ENCODE peak calls at places on chromosomes 11 and 22, in nine cellular contexts. N is activated effector memory CD4-positive, alpha-beta T cell treated with Interleukin-2 at 50 U/mL for 16 hours; Z is LoVo; Q is neural progenitor cell; W is lower leg skin; D is activated gamma-delta T cell treated with Interleukin-2 at 50 U/mL for 16 hours; U is COR-L47; H is brain microvascular endothelial cell; S is activated CD8-positive, alpha-beta memory T cell treated with anti-CD3 and anti-CD28 coated beads, Interleukin-2, amount 50 U/mL, for 48 hours. V is an unnamed sample.

GRCh38 chr11:83033972-83034672 is 37.6 kb downstream of the RAB30 start:
- DNase-seq in N (no peak), Z (peak), Q (peak), W (peak), D (no peak), U (no peak), H (no peak), S (no peak), V (no peak)

GRCh38 chr11:68142028-68142412 is 20.8 kb upstream of the CHKA start:
- DNase-seq in N (no peak), Z (no peak), Q (no peak), W (peak), D (no peak), U (no peak), H (no peak), S (peak), V (peak)

GRCh38 chr11:2760196-2760871 is 60.5 kb upstream of the KCNQ1OT1 start:
- DNase-seq in N (no peak), Z (no peak), Q (no peak), W (no peak), D (no peak), U (no peak), H (no peak), S (peak), V (no peak)

GRCh38 chr11:9906043-9906791 is 242.3 kb downstream of the SWAP70 start:
- DNase-seq in N (no peak), Z (peak), Q (peak), W (peak), D (no peak), U (no peak), H (peak), S (no peak), V (no peak)

GRCh38 chr11:75389276-75389605 is 10.1 kb upstream of the RPS3 start:
- DNase-seq in N (no peak), Z (no peak), Q (no peak), W (no peak), D (no peak), U (no peak), H (no peak), S (no peak), V (no peak)

GRCh38 chr11:68581901-68582300 is 102.4 kb upstream of the GAL start:
- DNase-seq in N (no peak), Z (no peak), Q (no peak), W (no peak), D (no peak), U (no peak), H (no peak), S (no peak), V (no peak)

GRCh38 chr11:70736937-70737640 is 338.8 kb downstream of the CTTN start:
- DNase-seq in N (no peak), Z (no peak), Q (no peak), W (no peak), D (no peak), U (no peak), H (no peak), S (no peak), V (no peak)

GRCh38 chr11:121936781-121937447 is 179.1 kb downstream of the BLID start:
- DNase-seq in N (no peak), Z (no peak), Q (no peak), W (no peak), D (no peak), U (no peak), H (peak), S (no peak), V (no peak)

GRCh38 chr11:70088735-70089250 is 10.7 kb downstream of the ANO1 start:
- DNase-seq in N (no peak), Z (no peak), Q (peak), W (no peak), D (no peak), U (no peak), H (no peak), S (no peak), V (no peak)

GRCh38 chr11:40867991-40868685 is 591.3 kb downstream of the LRRC4C start:
- DNase-seq in N (no peak), Z (no peak), Q (peak), W (no peak), D (no peak), U (no peak), H (no peak), S (no peak), V (no peak)

GRCh38 chr11:36550385-36551115 is 17.3 kb upstream of the RAG1 start:
- DNase-seq in N (no peak), Z (no peak), Q (no peak), W (no peak), D (no peak), U (no peak), H (no peak), S (no peak), V (no peak)

GRCh38 chr11:95545116-95545875 is 244.3 kb downstream of the FAM76B start:
- DNase-seq in N (no peak), Z (no peak), Q (no peak), W (no peak), D (no peak), U (no peak), H (no peak), S (no peak), V (no peak)

GRCh38 chr22:32788884-32789624 is 12.5 kb upstream of the TIMP3 start:
- DNase-seq in N (no peak), Z (peak), Q (no peak), W (no peak), D (no peak), U (no peak), H (no peak), S (no peak), V (no peak)

GRCh38 chr11:65739022-65739421 is 18.4 kb upstream of the RNASEH2C start:
- DNase-seq in N (no peak), Z (no peak), Q (no peak), W (no peak), D (no peak), U (no peak), H (no peak), S (no peak), V (no peak)

GRCh38 chr22:44550666-44551491 is 52.8 kb upstream of the RTL6 start:
- DNase-seq in N (no peak), Z (no peak), Q (no peak), W (no peak), D (no peak), U (no peak), H (peak), S (peak), V (no peak)

GRCh38 chr22:46040471-46041465 is 63.8 kb upstream of the WNT7B start:
- DNase-seq in N (no peak), Z (no peak), Q (no peak), W (no peak), D (no peak), U (no peak), H (no peak), S (peak), V (no peak)

V was measured in Jurkat, Clone E6-1.